ENCODE peak calls at places on chromosomes 4 and X, in four cellular contexts. A is naive thymus-derived CD4-positive, alpha-beta T cell; Z is anterior cingulate cortex; S is naive B cell. W is an unnamed sample.

GRCh38 chr4:141078871-141079270 is 54.4 kb downstream of the RNF150 start:
- DNase-seq in Z (no peak), S (no peak), A (no peak), W (no peak)

GRCh38 chr4:26827798-26828197 is 32.8 kb upstream of the STIM2 start:
- DNase-seq in Z (no peak), A (no peak), S (no peak), W (no peak)

GRCh38 chr4:183100298-183100599 is 1.2 kb downstream of the WWC2 start:
- DNase-seq in Z (no peak), A (no peak), S (no peak), W (no peak)

GRCh38 chr4:137967480-137968190 is 274.5 kb downstream of the SLC7A11 start:
- DNase-seq in S (no peak), Z (no peak), A (no peak), W (no peak)

GRCh38 chr4:6177587-6178197 is 22.7 kb downstream of the JAKMIP1 start:
- DNase-seq in Z (no peak), S (no peak), A (no peak), W (no peak)

GRCh38 chr4:80201326-80202151 is 4.2 kb downstream of the PRDM8 start:
- DNase-seq in S (peak), A (no peak), Z (no peak), W (no peak)

GRCh38 chr4:36551697-36552214 is 270.3 kb downstream of the DTHD1 start:
- DNase-seq in S (no peak), A (no peak), Z (no peak), W (no peak)

GRCh38 chr4:52983563-52984303 is 121.6 kb downstream of the RASL11B start:
- DNase-seq in S (peak), A (peak), Z (no peak), W (peak)

GRCh38 chr4:106529348-106530033 is 160.9 kb upstream of the GIMD1 start:
- DNase-seq in A (no peak), Z (no peak), S (no peak), W (peak)

GRCh38 chrX:106611682-106612402 is at the start of gene RADX:
- DNase-seq in Z (peak), A (peak), S (peak), W (peak)

GRCh38 chr4:17323619-17324400 is 188.1 kb downstream of the QDPR start:
- DNase-seq in S (no peak), A (no peak), Z (no peak), W (no peak)

GRCh38 chr4:149426461-149426860 is 389.2 kb downstream of the IQCM start:
- DNase-seq in S (no peak), A (no peak), Z (no peak), W (no peak)

W was measured in COLO829.